ENCODE peak calls at places on chromosomes 16 and 17, in ten cellular contexts. D is HepG2, I is transverse colon, G is HCT116, X is suprapubic skin, J is sigmoid colon, P is breast epithelium, K is H1, N is prostate gland, U is SK-N-SH. S is an unnamed sample. For H3K4me1 and H3K36me3, the result is how much of the 10 kb centered on the place peaks cover.

GRCh38 chr17:5523249-5523648 is 36.9 kb downstream of the MIS12 start:
- DNase-seq in D (no peak), K (no peak), N (no peak), G (no peak), X (no peak), P (no peak), J (no peak), I (no peak), U (no peak), S (no peak)

GRCh38 chr16:69691980-69692911 is 34.1 kb downstream of the NQO1 start:
- DNase-seq in U (no peak), K (no peak), I (no peak), G (no peak), J (no peak), P (no peak), X (no peak), D (no peak), N (no peak), S (no peak)

GRCh38 chr16:80231888-80232287 is 308.9 kb upstream of the DYNLRB2 start:
- DNase-seq in K (no peak), G (no peak), I (no peak), X (no peak), U (no peak), D (peak), N (no peak), P (no peak), J (no peak), S (no peak)

GRCh38 chr17:69945698-69946185 is 129.3 kb upstream of the KCNJ16 start:
- DNase-seq in X (no peak), I (no peak), N (no peak), U (no peak), J (no peak), K (no peak), D (no peak), G (no peak), P (no peak), S (no peak)

GRCh38 chr17:42667088-42667951 is 8.2 kb downstream of the TUBG2 start:
- DNase-seq in U (peak), K (no peak), G (peak), X (no peak), J (no peak), P (peak), N (peak), I (peak), D (peak), S (peak)

GRCh38 chr16:27232875-27233605 is 29.7 kb downstream of the KDM8 start:
- DNase-seq in P (no peak), D (no peak), J (peak), U (no peak), X (no peak), N (peak), G (no peak), I (no peak), K (no peak), S (no peak)

GRCh38 chr16:48393843-48394703 is 8.9 kb upstream of the SIAH1 start:
- DNase-seq in X (no peak), N (no peak), K (no peak), U (peak), P (peak), D (no peak), G (no peak), J (peak), I (no peak), S (no peak)

GRCh38 chr17:72600934-72601333 is 480.1 kb downstream of the SOX9 start:
- DNase-seq in X (no peak), I (no peak), G (no peak), D (no peak), P (no peak), U (no peak), K (no peak), N (no peak), J (no peak), S (no peak)

GRCh38 chr16:85027968-85028637 is 508 bp downstream of the KIAA0513 start:
- DNase-seq in K (no peak), D (no peak), G (no peak), P (no peak), X (no peak), N (no peak), J (no peak), I (peak), U (no peak), S (no peak)

GRCh38 chr17:9509236-9509813 is 66.3 kb downstream of the STX8 start:
- DNase-seq in N (no peak), I (no peak), P (no peak), G (no peak), U (no peak), J (no peak), X (no peak), D (no peak), K (no peak), S (no peak)

GRCh38 chr17:58084317-58084981 is 1.2 kb downstream of the DYNLL2 start:
- DNase-seq in K (no peak), N (peak), I (peak), P (peak), D (peak), J (peak), X (no peak), U (peak), G (peak), S (peak)

GRCh38 chr16:86355114-86355513 is 155.2 kb upstream of the FOXF1 start:
- DNase-seq in G (no peak), K (no peak), N (no peak), D (no peak), J (no peak), X (no peak), I (no peak), U (no peak), P (no peak), S (no peak)

GRCh38 chr17:41448506-41448905 is 7.7 kb upstream of the KRT38 start:
- DNase-seq in I (no peak), G (no peak), N (no peak), P (no peak), X (no peak), U (no peak), K (no peak), D (no peak), J (no peak), S (no peak)

GRCh38 chr16:50259334-50260205 is 6.8 kb upstream of the ADCY7 start:
- DNase-seq in D (no peak), X (peak), K (no peak), P (no peak), G (no peak), N (no peak), I (peak), U (peak), J (peak), S (peak)

DNA sequence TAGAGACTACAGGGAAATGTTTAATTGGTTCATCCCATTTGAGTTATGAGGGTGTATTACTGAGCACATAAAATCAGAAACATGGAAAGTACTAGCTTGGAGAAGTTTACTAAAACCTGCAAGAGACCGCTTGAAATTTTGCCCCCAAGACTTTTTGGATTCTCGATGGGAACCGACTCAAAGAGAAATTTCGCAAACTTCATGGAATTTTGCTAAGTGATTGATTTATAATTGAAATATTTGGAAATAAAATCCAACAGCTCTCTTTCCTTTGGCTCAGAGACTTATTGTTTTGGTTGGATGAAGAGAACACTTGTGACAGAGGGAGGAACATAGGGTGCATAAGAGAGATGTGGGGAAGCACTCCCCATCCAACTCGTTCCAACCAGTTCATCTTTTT is 574.4 kb downstream of the WWOX start:
- DNase-seq in X (no peak), P (no peak), G (no peak), N (no peak), D (no peak), J (no peak), U (no peak), I (no peak), K (no peak), S (no peak)
- TF ChIP-seq POLR2AphosphoS5 in X (no peak), P (no peak), G (no peak), N (no peak), D (no peak), J (no peak), U (no peak), I (no peak), K (no peak), S (no peak)

DNA sequence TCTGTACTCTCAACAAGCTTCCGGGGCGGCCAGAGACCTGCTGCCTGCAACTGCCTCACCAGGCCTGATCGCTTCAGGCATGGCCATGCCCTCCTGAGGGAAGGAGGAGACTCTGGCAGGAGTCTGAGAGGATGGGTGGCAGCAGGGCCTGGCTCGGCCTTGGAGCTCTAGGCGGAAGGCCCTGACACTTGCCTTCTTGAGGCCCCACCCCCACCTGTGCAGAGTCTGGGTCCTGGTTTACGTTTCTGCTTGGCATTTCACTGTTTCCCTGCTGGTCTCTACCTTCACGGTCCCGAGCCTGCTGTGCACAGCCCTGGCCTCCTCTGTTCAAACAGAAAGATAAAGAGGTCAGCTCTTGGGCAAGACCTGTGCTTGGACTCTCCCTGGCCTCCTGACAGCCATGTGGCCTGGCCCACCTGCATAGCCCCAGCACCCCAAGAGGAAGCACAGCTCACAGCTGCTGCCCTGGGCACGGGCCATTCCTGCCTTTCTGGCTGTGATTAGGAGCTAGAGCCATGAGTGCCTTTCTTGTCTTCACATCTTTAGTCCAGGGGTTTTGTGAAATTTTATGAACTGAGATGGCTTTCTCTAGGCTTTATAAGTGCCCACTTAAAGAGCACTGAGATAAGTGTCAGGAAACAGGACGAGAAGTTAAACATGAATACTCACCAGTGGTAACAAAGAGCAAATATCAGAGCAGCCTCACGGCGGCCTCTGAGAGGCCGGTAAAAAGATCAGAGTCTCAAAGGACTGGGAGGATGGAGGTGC is 25.5 kb upstream of the MTSS2 start:
- DNase-seq in I (no peak), J (no peak), D (peak), U (no peak), G (no peak), N (no peak), P (no peak), K (no peak), X (no peak), S (no peak)
- H3K4me1 ChIP-seq in I (half or more), J (under half), D (half or more), U (half or more), G (under half), N (under half), P (under half), K (under half), X (half or more), S (under half)

GRCh38 chr16:1458977-1459341 is 14.6 kb upstream of the CCDC154 start:
- DNase-seq in J (no peak), P (no peak), U (no peak), I (no peak), K (no peak), N (no peak), G (no peak), D (no peak), X (no peak), S (no peak)

GRCh38 chr16:1459967-1460366 is 14.9 kb downstream of the CLCN7 start:
- DNase-seq in I (no peak), U (no peak), X (no peak), J (no peak), N (no peak), G (no peak), K (no peak), D (no peak), P (no peak), S (no peak)

GRCh38 chr16:1458336-1458976 is 14.1 kb upstream of the CCDC154 start:
- DNase-seq in K (no peak), P (no peak), U (no peak), G (no peak), J (no peak), D (no peak), X (no peak), I (no peak), N (no peak), S (no peak)

GRCh38 chr16:1460602-1461138 is 14.2 kb downstream of the CLCN7 start:
- DNase-seq in P (no peak), U (no peak), G (no peak), K (no peak), N (no peak), D (no peak), X (peak), I (no peak), J (no peak), S (no peak)

GRCh38 chr16:1461146-1461545 is 13.7 kb downstream of the CLCN7 start:
- DNase-seq in P (no peak), X (no peak), K (no peak), I (no peak), J (no peak), D (no peak), G (no peak), U (no peak), N (no peak), S (no peak)
- H3K36me3 ChIP-seq in P (under half), X (half or more), K (under half), I (under half), J (half or more), D (under half), G (under half), U (under half), N (under half), S (half or more)

DNA sequence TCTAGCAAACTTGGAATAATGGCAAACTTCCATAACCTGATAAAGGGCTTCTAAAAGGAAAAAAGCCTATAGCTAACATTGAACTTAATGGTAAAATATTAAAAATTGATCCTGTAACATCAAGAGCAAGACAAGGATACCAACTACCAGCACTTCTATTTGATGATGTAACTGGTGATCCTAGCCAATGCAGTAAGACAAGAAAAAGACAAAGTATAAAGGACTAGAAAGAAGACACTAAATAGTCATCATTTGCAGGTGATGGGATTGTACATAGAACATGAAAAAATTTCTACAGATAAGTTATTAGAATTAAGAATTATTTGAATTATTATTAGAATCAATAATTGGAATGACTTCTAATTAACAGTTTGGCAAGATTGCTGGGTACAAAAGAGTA is 37.0 kb downstream of the B9D1 start:
- DNase-seq in N (no peak), G (no peak), X (no peak), K (no peak), J (no peak), P (no peak), U (no peak), I (no peak), D (no peak), S (no peak)
- TF ChIP-seq POLR2AphosphoS5 in N (no peak), G (no peak), X (no peak), K (no peak), J (no peak), P (no peak), U (no peak), I (no peak), D (no peak), S (no peak)